ENCODE peak calls at places on chromosomes 2 and 18, in six cellular contexts. Q is SK-N-SH, K is psoas muscle, U is prostate gland, J is body of pancreas, C is Peyer's patch. S is an unnamed sample.

GRCh38 chr2:126309185-126309584 is 346.8 kb upstream of the GYPC start:
- DNase-seq in C (no peak), U (no peak), J (no peak), K (no peak), Q (no peak), S (no peak)

GRCh38 chr2:208501217-208501616 is 94.6 kb downstream of the PTH2R start:
- DNase-seq in U (no peak), C (no peak), K (no peak), J (no peak), Q (no peak), S (no peak)

GRCh38 chr18:74631242-74632087 is 33.8 kb downstream of the ZNF407 start:
- DNase-seq in K (no peak), Q (no peak), C (peak; percentile 24), J (no peak), U (no peak), S (no peak)

GRCh38 chr18:25875574-25875973 is 214.8 kb downstream of the SS18 start:
- DNase-seq in J (no peak), C (no peak), U (no peak), Q (no peak), K (no peak), S (no peak)

GRCh38 chr2:211835695-211836094 is 702.9 kb downstream of the ERBB4 start:
- DNase-seq in U (no peak), Q (no peak), J (no peak), C (no peak), K (no peak), S (no peak)

GRCh38 chr2:219270055-219270372 is 9.2 kb upstream of the DNAJB2 start:
- DNase-seq in J (no peak), C (no peak), U (no peak), Q (no peak), K (no peak), S (no peak)

GRCh38 chr18:635171-635570 is 22.3 kb upstream of the TYMS start:
- DNase-seq in C (no peak), J (no peak), K (no peak), U (no peak), Q (no peak), S (no peak)

GRCh38 chr2:26193578-26194231 is 20.8 kb downstream of the GAREM2 start:
- DNase-seq in Q (no peak), C (no peak), U (no peak), J (no peak), K (no peak), S (no peak)

GRCh38 chr18:43442571-43442970 is 165.3 kb upstream of the SYT4 start:
- DNase-seq in U (no peak), J (no peak), K (no peak), C (no peak), Q (no peak), S (no peak)

GRCh38 chr2:48707466-48707865 is 48.1 kb downstream of the LHCGR start:
- DNase-seq in Q (no peak), J (no peak), K (no peak), U (no peak), C (no peak), S (no peak)

GRCh38 chr2:237154050-237154638 is 68.5 kb downstream of the COPS8 start:
- DNase-seq in J (peak; percentile 35), U (no peak), Q (peak; percentile 70), K (no peak), C (no peak), S (peak; percentile 27)

GRCh38 chr2:105989070-105989469 is 205.0 kb downstream of the UXS1 start:
- DNase-seq in Q (no peak), J (no peak), K (no peak), C (no peak), U (no peak), S (no peak)

GRCh38 chr2:5022056-5022455 is 670.1 kb upstream of the SOX11 start:
- DNase-seq in U (no peak), Q (no peak), C (no peak), J (no peak), K (no peak), S (no peak)

GRCh38 chr2:37392428-37392827 is 48.0 kb downstream of the QPCT start:
- DNase-seq in J (no peak), Q (no peak), U (no peak), K (no peak), C (no peak), S (no peak)

GRCh38 chr18:42141439-42141838 is 186.4 kb downstream of the PIK3C3 start:
- DNase-seq in Q (no peak), U (no peak), J (no peak), K (no peak), C (no peak), S (no peak)

GRCh38 chr2:239963646-239964205 is 61.4 kb downstream of the NDUFA10 start:
- DNase-seq in U (no peak), J (no peak), Q (no peak), K (no peak), C (no peak), S (no peak)

GRCh38 chr2:239961662-239962220 is 63.4 kb downstream of the NDUFA10 start:
- DNase-seq in J (no peak), C (no peak), U (no peak), K (no peak), Q (no peak), S (no peak)

GRCh38 chr2:239960929-239961661 is 64.0 kb downstream of the NDUFA10 start:
- DNase-seq in C (no peak), Q (peak; percentile 20), K (no peak), U (no peak), J (no peak), S (no peak)

GRCh38 chr2:239964399-239965185 is 60.5 kb downstream of the NDUFA10 start:
- DNase-seq in Q (peak; percentile 28), C (no peak), J (no peak), U (no peak), K (no peak), S (no peak)

DNA sequence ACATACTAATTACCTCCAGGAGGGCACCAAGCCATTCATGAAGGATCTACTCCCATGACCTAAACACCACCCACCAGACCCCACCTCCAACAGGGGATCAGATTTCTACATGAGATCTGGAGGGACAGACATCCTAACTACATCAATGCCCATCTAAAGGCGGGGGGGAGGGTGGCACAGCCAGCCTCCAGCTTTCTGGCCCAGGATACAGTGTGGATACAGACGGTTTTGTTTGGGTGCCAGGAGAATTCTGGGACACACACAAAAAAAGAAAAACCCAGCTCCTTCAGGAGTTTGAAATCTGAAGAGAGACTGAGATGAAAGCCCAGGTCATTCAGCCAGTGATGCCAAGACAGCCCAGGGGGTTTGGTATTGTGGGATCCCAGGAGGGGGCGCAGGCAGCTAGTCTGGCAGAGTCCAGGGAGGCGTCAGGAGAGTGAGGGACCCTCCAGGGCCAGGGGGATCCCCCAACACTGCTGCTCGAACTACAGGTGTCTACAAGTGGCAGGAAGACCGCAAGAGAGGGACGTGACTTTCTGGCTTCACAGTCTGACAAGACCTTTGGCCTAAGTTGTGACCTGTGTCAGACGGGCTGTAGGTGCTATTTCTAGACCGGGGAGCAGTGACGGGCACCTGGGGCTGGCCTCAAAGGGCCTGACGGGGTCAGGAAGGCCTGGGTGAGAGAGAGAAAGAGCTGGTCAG is 62.1 kb downstream of the NDUFA10 start:
- DNase-seq in Q (no peak), J (no peak), K (no peak), U (no peak), C (no peak), S (no peak)
- H3K27ac ChIP-seq in Q (no peak overlapping the region), J (no peak overlapping the region), K (no peak overlapping the region), U (no peak overlapping the region), C (no peak overlapping the region), S (no peak overlapping the region)

GRCh38 chr2:64989982-64990614 is 899 bp downstream of the SLC1A4 start:
- DNase-seq in C (no peak), Q (no peak), K (peak; percentile 19), J (peak; percentile 22), U (no peak), S (no peak)
- H3K27me3 ChIP-seq in C (no peaks in the 10 kb centered on the region), Q (no peaks in the 10 kb centered on the region), K (no peaks in the 10 kb centered on the region), J (no peaks in the 10 kb centered on the region), U (no peaks in the 10 kb centered on the region), S (no peaks in the 10 kb centered on the region)

GRCh38 chr2:116820986-116821385 is 993.5 kb upstream of the DDX18 start:
- DNase-seq in C (no peak), J (no peak), Q (no peak), K (no peak), U (no peak), S (no peak)

DNA sequence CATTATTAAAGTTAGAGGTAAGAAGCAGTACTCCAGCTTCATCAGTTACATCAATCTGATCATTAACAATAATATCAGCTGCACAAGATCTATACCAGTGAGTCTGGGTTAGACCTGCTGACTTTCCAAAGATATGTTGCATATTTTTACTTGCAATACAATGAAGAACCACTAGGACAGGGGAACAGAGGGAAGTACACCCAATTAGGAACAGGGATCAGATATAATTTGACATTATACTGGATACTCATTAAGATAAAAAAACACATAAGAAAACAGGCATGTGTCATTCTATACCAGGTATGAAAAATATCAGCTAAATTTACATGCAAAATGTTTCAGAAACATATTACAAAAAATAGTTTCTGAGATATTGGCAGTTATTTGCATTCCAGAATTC is 995.1 kb upstream of the DDX18 start:
- DNase-seq in J (no peak), K (no peak), U (no peak), Q (no peak), C (no peak), S (no peak)
- TF ChIP-seq CTCF in J (no peak), K (no peak), U (no peak), Q (no peak), C (no peak), S (no peak)

GRCh38 chr2:233113114-233113452 is 52.9 kb downstream of the INPP5D start:
- DNase-seq in Q (no peak), U (no peak), C (no peak), J (no peak), K (no peak), S (no peak)
- H3K27ac ChIP-seq in Q (no peak overlapping the region), U (no peak overlapping the region), C (no peak overlapping the region), J (no peak overlapping the region), K (no peak overlapping the region), S (no peak overlapping the region)

S was measured in CD4-positive, alpha-beta T cell.